ENCODE peak calls at places on chromosomes 12 and 14, in nine cellular contexts. K is lower lobe of right lung, N is Peyer's patch, L is IMR-90, Z is psoas muscle, E is neuronal stem cell, G is spleen, J is lung, A is gastrocnemius medialis. P is an unnamed sample.

GRCh38 chr12:17020765-17021164 is 414.8 kb upstream of the LMO3 start:
- DNase-seq in J (no peak), A (no peak), N (no peak), Z (no peak), G (no peak), E (peak; percentile 79), K (no peak), L (no peak), P (peak; percentile 65)

GRCh38 chr12:30694412-30694955 is 1.2 kb downstream of the IPO8 start:
- DNase-seq in N (no peak), K (no peak), L (peak; percentile 22), Z (no peak), J (no peak), G (no peak), E (no peak), A (no peak), P (no peak)

GRCh38 chr14:83255727-83256090 is 1722.1 kb upstream of the SEL1L start:
- DNase-seq in G (no peak), N (no peak), E (no peak), A (no peak), Z (no peak), L (no peak), J (no peak), K (no peak), P (no peak)

GRCh38 chr14:36129181-36129580 is 47.3 kb downstream of the PTCSC3 start:
- DNase-seq in J (no peak), E (no peak), N (no peak), K (no peak), A (no peak), G (no peak), L (no peak), Z (no peak), P (peak; percentile 34)

GRCh38 chr14:24605435-24606190 is 3.9 kb downstream of the GZMH start:
- DNase-seq in E (no peak), G (peak; percentile 87), N (peak; percentile 55), J (peak; percentile 40), A (no peak), L (no peak), Z (no peak), K (no peak), P (no peak)

GRCh38 chr14:80055912-80056801 is 155.1 kb downstream of the DIO2 start:
- DNase-seq in N (no peak), L (peak; percentile 78), A (no peak), J (peak; percentile 28), K (no peak), G (no peak), Z (no peak), E (peak; percentile 44), P (peak; percentile 52)

GRCh38 chr12:93107943-93108342 is 178.8 kb upstream of the EEA1 start:
- DNase-seq in N (no peak), K (no peak), J (no peak), Z (no peak), E (no peak), G (no peak), L (no peak), A (no peak), P (no peak)

GRCh38 chr14:95808371-95808770 is 68.3 kb upstream of the TUNAR start:
- DNase-seq in G (no peak), J (peak; percentile 13), L (no peak), E (no peak), A (no peak), N (no peak), Z (no peak), K (no peak), P (no peak)

GRCh38 chr14:91232052-91232451 is 12.5 kb downstream of the GPR68 start:
- DNase-seq in K (no peak), G (no peak), N (no peak), A (no peak), J (no peak), L (no peak), Z (no peak), E (no peak), P (no peak)

GRCh38 chr12:25427328-25428249 is 125.5 kb downstream of the LMNTD1 start:
- DNase-seq in J (no peak), Z (no peak), E (no peak), A (no peak), K (no peak), L (peak; percentile 39), G (no peak), N (no peak), P (no peak)

GRCh38 chr14:35385042-35385839 is 19.3 kb downstream of the NFKBIA start:
- DNase-seq in K (no peak), A (peak; percentile 96), Z (peak; percentile 96), E (no peak), N (peak; percentile 73), J (peak; percentile 57), G (no peak), L (peak; percentile 93), P (peak; percentile 75)

GRCh38 chr12:1518763-1519516 is 75.4 kb downstream of the FBXL14 start:
- DNase-seq in Z (no peak), E (no peak), L (peak; percentile 91), J (no peak), A (no peak), N (no peak), K (no peak), G (no peak), P (no peak)

GRCh38 chr12:109879332-109880048 is 851 bp downstream of the GLTP start:
- DNase-seq in G (no peak), K (no peak), L (no peak), E (no peak), N (no peak), A (no peak), Z (no peak), J (no peak), P (peak; percentile 15)

GRCh38 chr12:120444676-120445075 is 1.5 kb downstream of the TRIAP1 start:
- DNase-seq in G (no peak), A (no peak), K (no peak), E (no peak), L (no peak), J (no peak), N (no peak), Z (no peak), P (no peak)
- H3K4me3 ChIP-seq in G (peak overlapping the region; percentile 85), A (no peak overlapping the region), K (no peak overlapping the region), E (peak overlapping the region; percentile 97), L (no peak overlapping the region), J (no peak overlapping the region), N (no peak overlapping the region), Z (no peak overlapping the region), P (no peak overlapping the region)

DNA sequence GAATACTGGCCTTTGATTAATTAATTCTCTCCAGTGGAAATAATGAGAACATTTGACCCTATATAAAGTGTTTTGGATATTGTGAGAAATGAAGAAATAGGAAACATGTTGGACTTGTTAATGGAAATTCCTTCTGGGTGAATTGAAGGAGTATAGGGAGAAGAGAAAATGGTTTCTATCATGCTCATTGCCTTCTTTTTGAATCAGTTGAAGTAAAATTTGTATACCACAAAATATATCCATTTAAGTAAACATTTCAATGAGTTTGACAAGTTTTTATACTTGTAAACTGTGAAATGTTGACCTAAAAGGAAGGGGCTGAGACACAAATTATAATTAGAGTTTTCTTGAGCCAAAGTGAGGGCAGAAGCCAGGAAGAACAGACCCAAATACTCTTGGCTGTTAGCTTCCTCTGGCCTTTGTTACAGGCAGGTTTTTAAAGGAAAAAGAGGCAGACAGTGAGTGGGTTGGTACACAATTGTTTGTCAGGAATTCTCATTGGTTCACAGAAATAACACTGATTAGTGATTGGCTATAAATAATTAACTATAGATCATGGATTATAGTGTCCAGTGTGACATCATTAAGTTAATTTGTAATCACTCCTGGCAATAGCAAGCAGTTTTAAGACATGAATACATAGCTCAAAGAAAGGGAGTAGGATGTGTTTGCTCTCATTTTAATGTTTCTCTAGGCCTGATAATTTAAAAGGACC is 826 bp downstream of the ZNF705A start:
- DNase-seq in J (no peak), A (no peak), N (no peak), Z (no peak), G (no peak), L (peak; percentile 13), E (no peak), K (no peak), P (no peak)
- H3K4me3 ChIP-seq in J (no peak overlapping the region), A (no peak overlapping the region), N (no peak overlapping the region), Z (no peak overlapping the region), G (peak overlapping the region; percentile 26), L (no peak overlapping the region), E (no peak overlapping the region), K (no peak overlapping the region), P (no peak overlapping the region)

DNA sequence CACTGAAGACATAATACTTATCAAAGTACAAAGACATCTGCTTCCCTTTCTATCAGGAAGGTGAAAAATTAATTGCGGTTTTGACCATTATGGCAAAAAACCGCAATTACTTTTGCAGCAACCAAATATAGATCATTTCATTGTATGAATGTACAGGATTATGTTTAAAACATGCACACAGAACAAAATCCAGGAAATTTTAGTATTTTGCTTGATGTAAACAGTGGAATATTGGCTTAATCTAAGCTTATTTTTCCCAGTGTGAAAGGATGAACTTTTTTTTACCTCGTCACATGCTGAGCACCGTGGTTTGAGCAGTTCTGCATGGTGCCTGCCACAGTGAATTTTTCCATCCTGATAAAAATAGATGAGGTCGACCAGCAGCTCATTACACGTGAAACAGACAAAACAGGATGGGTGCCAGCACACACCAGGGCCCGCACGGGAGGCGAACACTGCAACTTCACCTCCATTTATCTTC is 121.2 kb downstream of the PRICKLE1 start:
- DNase-seq in Z (no peak), N (no peak), A (no peak), K (no peak), J (no peak), E (no peak), G (no peak), L (no peak), P (no peak)
- H3K4me3 ChIP-seq in Z (no peak overlapping the region), N (no peak overlapping the region), A (no peak overlapping the region), K (no peak overlapping the region), J (no peak overlapping the region), E (no peak overlapping the region), G (peak overlapping the region; percentile 58), L (no peak overlapping the region), P (no peak overlapping the region)

GRCh38 chr14:85315290-85315689 is 214.7 kb upstream of the FLRT2 start:
- DNase-seq in N (no peak), A (no peak), Z (no peak), K (no peak), G (no peak), E (no peak), L (no peak), J (no peak), P (peak; percentile 32)

GRCh38 chr14:85317491-85318021 is 212.4 kb upstream of the FLRT2 start:
- DNase-seq in N (no peak), A (no peak), Z (no peak), G (no peak), K (no peak), L (peak; percentile 26), J (no peak), E (no peak), P (no peak)

GRCh38 chr14:85313801-85314207 is 216.1 kb upstream of the FLRT2 start:
- DNase-seq in N (no peak), G (no peak), L (peak; percentile 57), J (no peak), E (peak; percentile 15), A (no peak), K (no peak), Z (no peak), P (peak; percentile 32)

GRCh38 chr14:85316701-85317100 is 213.2 kb upstream of the FLRT2 start:
- DNase-seq in N (no peak), G (no peak), E (no peak), K (no peak), J (no peak), L (peak; percentile 15), Z (no peak), A (no peak), P (no peak)

DNA sequence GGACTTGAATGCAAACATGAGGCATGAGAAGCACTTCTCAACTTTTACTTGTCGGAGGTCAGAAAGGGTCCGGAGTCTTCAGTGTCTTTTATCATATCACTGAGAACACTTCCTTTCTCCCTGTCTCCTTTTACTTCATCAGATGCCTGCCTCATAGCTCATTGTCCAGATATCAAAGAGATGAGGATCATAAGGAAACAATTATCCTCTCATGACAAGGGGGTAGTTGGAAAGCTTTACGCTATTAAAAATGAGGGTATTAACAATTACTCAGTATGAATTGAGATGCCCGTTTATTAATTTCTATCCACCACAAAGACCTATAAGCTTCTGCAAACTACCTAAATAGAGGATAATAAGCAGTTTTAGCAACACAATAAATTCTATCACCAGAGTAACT is 214.1 kb upstream of the FLRT2 start:
- DNase-seq in J (no peak), L (no peak), Z (no peak), N (no peak), E (no peak), A (no peak), G (no peak), K (no peak), P (peak; percentile 28)
- H3K4me3 ChIP-seq in J (no peak overlapping the region), L (no peak overlapping the region), Z (no peak overlapping the region), N (no peak overlapping the region), E (no peak overlapping the region), A (no peak overlapping the region), G (no peak overlapping the region), K (no peak overlapping the region), P (no peak overlapping the region)

P was measured in HAP-1.